ENCODE peak calls at places on chromosomes 2 and 18, in six cellular contexts. W is cardiac muscle cell; Q is iris pigment epithelial cell; X is T47D; Y is effector CD4-positive, alpha-beta T cell; H is mesendoderm. K is an unnamed sample.

GRCh38 chr2:100213595-100213994 is 71.2 kb upstream of the AFF3 start:
- DNase-seq in X (no peak), W (no peak), Y (no peak), H (no peak), Q (no peak), K (peak)

GRCh38 chr2:168529054-168529833 is 73.2 kb downstream of the CERS6 start:
- DNase-seq in W (no peak), Q (peak), H (no peak), X (no peak), Y (no peak), K (no peak)

GRCh38 chr2:30321466-30321865 is 90.1 kb downstream of the LBH start:
- DNase-seq in W (no peak), X (no peak), Q (peak), H (no peak), Y (no peak), K (no peak)

GRCh38 chr18:32427084-32427933 is 43.4 kb downstream of the GAREM1 start:
- DNase-seq in Q (peak), W (no peak), X (no peak), H (no peak), Y (no peak), K (no peak)

GRCh38 chr2:131152065-131152464 is 46.9 kb downstream of the PLEKHB2 start:
- DNase-seq in W (no peak), Q (no peak), H (peak), Y (no peak), X (no peak), K (no peak)

GRCh38 chr2:178756843-178757242 is 50.4 kb downstream of the TTN start:
- DNase-seq in X (no peak), Y (no peak), H (no peak), W (no peak), Q (peak), K (no peak)

GRCh38 chr2:675460-675859 is 1.7 kb downstream of the TMEM18 start:
- DNase-seq in Y (no peak), H (no peak), X (no peak), Q (peak), W (no peak), K (no peak)

GRCh38 chr2:26616864-26617135 is 24.4 kb downstream of the CIB4 start:
- DNase-seq in X (no peak), H (no peak), Y (no peak), Q (no peak), W (no peak), K (no peak)

GRCh38 chr2:220855296-220855695 is 716.8 kb downstream of the EPHA4 start:
- DNase-seq in Y (no peak), X (no peak), W (peak), Q (peak), H (no peak), K (no peak)

GRCh38 chr2:37343537-37344434 is 644 bp upstream of the QPCT start:
- DNase-seq in X (no peak), W (no peak), Y (no peak), Q (peak), H (peak), K (no peak)

GRCh38 chr18:59837586-59837985 is 62.2 kb upstream of the PMAIP1 start:
- DNase-seq in Q (peak), Y (peak), H (peak), W (peak), X (peak), K (peak)

GRCh38 chr2:200127852-200128251 is 172.5 kb downstream of the MAIP1 start:
- DNase-seq in Q (peak), H (no peak), Y (no peak), W (no peak), X (no peak), K (no peak)

GRCh38 chr2:85924522-85924921 is 35.7 kb upstream of the ST3GAL5 start:
- DNase-seq in W (no peak), Q (peak), X (no peak), Y (no peak), H (peak), K (no peak)

GRCh38 chr18:9849407-9849961 is 36.3 kb upstream of the TXNDC2 start:
- DNase-seq in Q (no peak), X (no peak), H (peak), Y (no peak), W (no peak), K (peak)

GRCh38 chr18:7221424-7222155 is 9.3 kb upstream of the LRRC30 start:
- DNase-seq in X (peak), W (peak), Q (peak), H (peak), Y (no peak), K (peak)

GRCh38 chr2:145141981-145142380 is 622.1 kb upstream of the ZEB2 start:
- DNase-seq in Y (no peak), Q (no peak), H (no peak), X (no peak), W (no peak), K (no peak)

GRCh38 chr2:237888389-237888788 is 29.0 kb downstream of the RAMP1 start:
- DNase-seq in Q (peak), Y (no peak), X (no peak), W (no peak), H (no peak), K (no peak)

GRCh38 chr2:8633735-8634313 is 48.0 kb upstream of the ID2 start:
- DNase-seq in H (no peak), X (no peak), Y (no peak), Q (peak), W (no peak), K (no peak)

GRCh38 chr18:65983750-65984149 is 232.9 kb downstream of the CDH7 start:
- DNase-seq in W (no peak), X (no peak), H (no peak), Q (no peak), Y (no peak), K (no peak)

GRCh38 chr18:49447810-49448745 is 12.4 kb downstream of the DYM start:
- DNase-seq in X (peak), H (peak), Q (peak), W (peak), Y (peak), K (peak)

GRCh38 chr2:217585362-217585761 is 417.4 kb downstream of the TNS1 start:
- DNase-seq in H (no peak), Q (no peak), Y (no peak), X (no peak), W (no peak), K (no peak)

GRCh38 chr2:221787561-221787960 is 215.5 kb upstream of the EPHA4 start:
- DNase-seq in Y (no peak), Q (no peak), X (no peak), W (no peak), H (no peak), K (no peak)